ENCODE peak calls at places on chromosomes 6 and 20, in nine cellular contexts. R is bronchial epithelial cell; G is left ventricle myocardium inferior; I is HAP-1; N is psoas muscle; Z is lung; F is CD4-positive, alpha-beta T cell; H is AG04450; S is naive thymus-derived CD4-positive, alpha-beta T cell. L is an unnamed sample. For H3K27me3, the result is how much of the 10 kb centered on the place peaks cover.

GRCh38 chr20:50121858-50122271 is 8.9 kb upstream of the UBE2V1 start:
- DNase-seq in F (no peak), Z (no peak), G (no peak), H (no peak), R (peak), N (no peak), S (no peak), I (no peak), L (no peak)

GRCh38 chr6:47135772-47136171 is 93.6 kb upstream of the ADGRF1 start:
- DNase-seq in F (no peak), R (peak), Z (no peak), G (no peak), N (no peak), I (no peak), H (peak), S (no peak), L (no peak)

GRCh38 chr20:47220161-47220582 is 136.3 kb downstream of the ZMYND8 start:
- DNase-seq in H (no peak), R (no peak), N (peak), F (peak), I (peak), S (peak), Z (no peak), G (no peak), L (peak)

GRCh38 chr6:155121699-155122098 is 126.6 kb downstream of the TIAM2 start:
- DNase-seq in N (peak), F (no peak), S (no peak), G (no peak), R (no peak), Z (no peak), H (no peak), I (no peak), L (no peak)

GRCh38 chr20:25018425-25018824 is 25.9 kb upstream of the APMAP start:
- DNase-seq in F (no peak), Z (no peak), N (no peak), G (no peak), H (no peak), I (no peak), R (no peak), S (no peak), L (no peak)

GRCh38 chr6:150880336-150880735 is 14.8 kb downstream of the MTHFD1L start:
- DNase-seq in G (no peak), H (no peak), S (no peak), N (no peak), F (no peak), I (no peak), R (no peak), Z (no peak), L (no peak)

GRCh38 chr6:33431880-33432541 is 12.1 kb downstream of the SYNGAP1 start:
- DNase-seq in R (no peak), F (no peak), N (no peak), Z (no peak), H (no peak), G (no peak), I (no peak), S (no peak), L (no peak)

GRCh38 chr20:45355685-45356084 is 7.3 kb upstream of the SYS1 start:
- DNase-seq in N (no peak), G (no peak), H (no peak), Z (no peak), I (no peak), S (no peak), F (no peak), R (no peak), L (no peak)

GRCh38 chr6:169141706-169142705 is 111.6 kb downstream of the THBS2 start:
- DNase-seq in I (no peak), N (peak), R (no peak), F (no peak), H (no peak), G (peak), S (no peak), Z (peak), L (no peak)

GRCh38 chr6:142943746-142944125 is 1.2 kb downstream of the HIVEP2 start:
- DNase-seq in N (no peak), G (no peak), I (no peak), F (peak), H (no peak), R (peak), S (peak), Z (no peak), L (peak)

GRCh38 chr20:45104786-45105185 is 3.9 kb upstream of the KCNS1 start:
- DNase-seq in H (no peak), S (no peak), N (no peak), I (no peak), R (peak), Z (no peak), G (no peak), F (no peak), L (no peak)

GRCh38 chr6:90654166-90654565 is 67.3 kb upstream of the MAP3K7 start:
- DNase-seq in Z (no peak), G (no peak), I (no peak), F (no peak), H (no peak), R (no peak), N (no peak), S (no peak), L (no peak)
- H3K27me3 ChIP-seq in Z (under half), G (under half), I (under half), F (under half), H (under half), R (under half), N (under half), S (under half), L (under half)

GRCh38 chr6:41379314-41379713 is 43.9 kb downstream of the NCR2 start:
- DNase-seq in Z (no peak), R (no peak), I (no peak), N (no peak), H (no peak), S (no peak), F (no peak), G (no peak), L (no peak)
- H3K27me3 ChIP-seq in Z (under half), R (under half), I (half or more), N (half or more), H (half or more), S (under half), F (half or more), G (half or more), L (under half)

GRCh38 chr6:50850860-50851259 is 32.2 kb downstream of the TFAP2B start:
- DNase-seq in G (no peak), F (no peak), S (no peak), R (no peak), N (no peak), I (no peak), H (no peak), Z (no peak), L (no peak)

GRCh38 chr6:50850223-50850751 is 31.6 kb downstream of the TFAP2B start:
- DNase-seq in I (no peak), H (no peak), G (no peak), N (no peak), Z (no peak), S (no peak), F (no peak), R (peak), L (no peak)

GRCh38 chr6:50849781-50850180 is 31.1 kb downstream of the TFAP2B start:
- DNase-seq in G (no peak), Z (no peak), S (no peak), F (no peak), H (no peak), I (no peak), N (no peak), R (no peak), L (no peak)

GRCh38 chr6:50851269-50851847 is 32.7 kb downstream of the TFAP2B start:
- DNase-seq in H (no peak), N (no peak), G (no peak), R (no peak), I (no peak), S (no peak), Z (no peak), F (no peak), L (no peak)

DNA sequence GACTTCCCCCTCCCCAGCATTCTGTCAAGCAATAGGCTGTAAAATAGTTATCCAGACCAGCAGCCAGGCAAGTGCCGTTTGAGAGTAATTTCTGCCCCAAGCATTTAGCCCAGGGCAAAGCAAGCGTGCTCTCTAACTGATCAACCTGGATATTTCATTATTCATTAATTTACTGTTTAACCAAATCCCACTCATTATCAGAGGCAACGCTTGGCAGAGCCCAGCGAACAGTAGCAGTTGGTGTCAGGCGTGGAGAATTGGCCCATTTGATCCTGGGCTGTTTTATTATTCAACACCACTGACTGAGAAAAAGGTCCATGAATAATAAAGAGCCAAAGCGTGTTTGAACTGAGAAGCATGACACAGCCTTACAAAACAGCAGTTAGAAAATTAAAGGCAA is 35.3 kb downstream of the TFAP2B start:
- DNase-seq in R (no peak), H (no peak), F (no peak), Z (no peak), N (no peak), I (no peak), S (no peak), G (no peak), L (no peak)
- H3K27me3 ChIP-seq in R (under half), H (under half), F (under half), Z (under half), N (under half), I (under half), S (under half), G (half or more), L (under half)

DNA sequence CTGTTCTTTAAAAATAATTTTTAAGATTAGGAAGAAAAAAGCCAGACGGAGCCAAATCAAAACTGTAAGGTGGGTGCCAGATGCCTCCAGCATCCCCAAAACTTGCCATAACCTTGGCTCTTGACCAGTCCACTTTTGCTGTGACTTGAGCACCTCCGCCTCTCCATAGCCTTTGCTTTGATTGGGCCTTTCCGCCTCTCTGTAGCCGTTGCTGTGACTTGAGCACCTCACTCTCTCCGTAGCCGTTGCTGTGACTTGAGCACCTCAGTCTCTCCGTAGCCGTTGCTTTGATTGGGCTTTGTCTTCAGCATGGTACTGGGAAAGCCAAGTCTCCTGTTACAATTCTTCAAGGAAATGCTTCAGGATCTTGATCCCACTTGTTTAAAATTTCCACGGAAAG is 73.0 kb downstream of the YTHDF1 start:
- DNase-seq in I (no peak), F (no peak), R (no peak), G (no peak), Z (no peak), S (no peak), H (no peak), N (no peak), L (no peak)
- H3K27me3 ChIP-seq in I (under half), F (under half), R (under half), G (half or more), Z (under half), S (under half), H (under half), N (half or more), L (under half)